ENCODE peak calls at places on chromosomes 16 and 17, in five cellular contexts. One of them, this sample, is unnamed.
A peak's percentile ranks its signal among the peaks of the same experiment; 100 is the strongest.

GRCh38 chr16:53974484-53975115 is 270.6 kb downstream of the FTO start:
- DNase-seq in upper lobe of left lung: no peak
- DNase-seq in A549: no peak
- DNase-seq in H1: no peak
- DNase-seq in tibial nerve: no peak
- DNase-seq in this sample: no peak

GRCh38 chr16:997440-998051 is 16.0 kb downstream of the SOX8 start:
- DNase-seq in upper lobe of left lung: peak; percentile 83
- DNase-seq in A549: peak; percentile 49
- DNase-seq in H1: peak; percentile 33
- DNase-seq in tibial nerve: no peak
- DNase-seq in this sample: no peak

GRCh38 chr17:1108810-1109605 is 70.8 kb downstream of the ABR start:
- DNase-seq in upper lobe of left lung: peak; percentile 94
- DNase-seq in A549: peak; percentile 66
- DNase-seq in H1: no peak
- DNase-seq in tibial nerve: no peak
- DNase-seq in this sample: no peak

GRCh38 chr16:50609049-50609832 is 61.0 kb downstream of the NKD1 start:
- DNase-seq in upper lobe of left lung: no peak
- DNase-seq in A549: no peak
- DNase-seq in H1: no peak
- DNase-seq in tibial nerve: no peak
- DNase-seq in this sample: no peak

GRCh38 chr17:43372273-43372911 is 26.4 kb upstream of the ARL4D start:
- DNase-seq in upper lobe of left lung: no peak
- DNase-seq in A549: no peak
- DNase-seq in H1: no peak
- DNase-seq in tibial nerve: no peak
- DNase-seq in this sample: no peak

GRCh38 chr17:44904001-44904984 is 5.0 kb upstream of the EFTUD2 start:
- DNase-seq in upper lobe of left lung: no peak
- DNase-seq in A549: no peak
- DNase-seq in H1: no peak
- DNase-seq in tibial nerve: no peak
- DNase-seq in this sample: no peak

GRCh38 chr17:81189670-81190530 is 23.9 kb upstream of the AATK start:
- DNase-seq in upper lobe of left lung: peak; percentile 77
- DNase-seq in A549: peak; percentile 46
- DNase-seq in H1: no peak
- DNase-seq in tibial nerve: no peak
- DNase-seq in this sample: no peak

GRCh38 chr17:39212200-39212810 is 12.2 kb downstream of the RPL19 start:
- DNase-seq in upper lobe of left lung: no peak
- DNase-seq in A549: no peak
- DNase-seq in H1: no peak
- DNase-seq in tibial nerve: no peak
- DNase-seq in this sample: no peak

GRCh38 chr16:83967838-83968482 is at the start of gene NECAB2:
- DNase-seq in upper lobe of left lung: peak; percentile 93
- DNase-seq in A549: no peak
- DNase-seq in H1: no peak
- DNase-seq in tibial nerve: no peak
- DNase-seq in this sample: no peak

GRCh38 chr16:87552772-87553171 is 49.5 kb upstream of the JPH3 start:
- DNase-seq in upper lobe of left lung: no peak
- DNase-seq in A549: no peak
- DNase-seq in H1: no peak
- DNase-seq in tibial nerve: no peak
- DNase-seq in this sample: no peak

GRCh38 chr16:69477546-69477945 is 53.1 kb downstream of the CYB5B start:
- DNase-seq in upper lobe of left lung: no peak
- DNase-seq in A549: no peak
- DNase-seq in H1: no peak
- DNase-seq in tibial nerve: no peak
- DNase-seq in this sample: no peak

GRCh38 chr16:56609463-56609921 is 1.1 kb downstream of the MT2A start:
- DNase-seq in upper lobe of left lung: no peak
- DNase-seq in A549: peak; percentile 53
- DNase-seq in H1: no peak
- DNase-seq in tibial nerve: peak; percentile 61
- DNase-seq in this sample: peak; percentile 30

GRCh38 chr16:88387941-88388627 is 5.3 kb downstream of the ZNF469 start:
- DNase-seq in upper lobe of left lung: peak; percentile 88
- DNase-seq in A549: peak; percentile 87
- DNase-seq in H1: no peak
- DNase-seq in tibial nerve: no peak
- DNase-seq in this sample: no peak

GRCh38 chr16:77169650-77170236 is 21.2 kb upstream of the MON1B start:
- DNase-seq in upper lobe of left lung: no peak
- DNase-seq in A549: peak; percentile 61
- DNase-seq in H1: peak; percentile 17
- DNase-seq in tibial nerve: no peak
- DNase-seq in this sample: no peak

GRCh38 chr17:2435181-2435741 is 34.4 kb upstream of the MNT start:
- DNase-seq in upper lobe of left lung: no peak
- DNase-seq in A549: no peak
- DNase-seq in H1: no peak
- DNase-seq in tibial nerve: no peak
- DNase-seq in this sample: no peak

GRCh38 chr17:21001111-21001812 is 41.5 kb downstream of the USP22 start:
- DNase-seq in upper lobe of left lung: no peak
- DNase-seq in A549: no peak
- DNase-seq in H1: no peak
- DNase-seq in tibial nerve: no peak
- DNase-seq in this sample: no peak

GRCh38 chr16:80344570-80344969 is 196.2 kb upstream of the DYNLRB2 start:
- DNase-seq in upper lobe of left lung: no peak
- DNase-seq in A549: no peak
- DNase-seq in H1: no peak
- DNase-seq in tibial nerve: no peak
- DNase-seq in this sample: no peak

GRCh38 chr17:78130439-78131101 is at the start of gene TMC8:
- DNase-seq in upper lobe of left lung: peak; percentile 73
- DNase-seq in A549: no peak
- DNase-seq in H1: no peak
- DNase-seq in tibial nerve: no peak
- DNase-seq in this sample: no peak

GRCh38 chr17:40432864-40433528 is 10.3 kb upstream of the IGFBP4 start:
- DNase-seq in upper lobe of left lung: no peak
- DNase-seq in A549: no peak
- DNase-seq in H1: no peak
- DNase-seq in tibial nerve: no peak
- DNase-seq in this sample: no peak

GRCh38 chr16:56202036-56202435 is 10.7 kb downstream of the GNAO1 start:
- DNase-seq in upper lobe of left lung: no peak
- DNase-seq in A549: no peak
- DNase-seq in H1: no peak
- DNase-seq in tibial nerve: no peak
- DNase-seq in this sample: no peak

GRCh38 chr17:4329838-4330237 is 36.6 kb downstream of the UBE2G1 start:
- DNase-seq in upper lobe of left lung: no peak
- DNase-seq in A549: peak; percentile 88
- DNase-seq in H1: no peak
- DNase-seq in tibial nerve: no peak
- DNase-seq in this sample: no peak

GRCh38 chr16:8735574-8735973 is 61.2 kb downstream of the ABAT start:
- DNase-seq in upper lobe of left lung: peak; percentile 40
- DNase-seq in A549: no peak
- DNase-seq in H1: no peak
- DNase-seq in tibial nerve: no peak
- DNase-seq in this sample: no peak

GRCh38 chr17:5592382-5592781 is 8.1 kb upstream of the NLRP1 start:
- DNase-seq in upper lobe of left lung: no peak
- DNase-seq in A549: peak; percentile 53
- DNase-seq in H1: no peak
- DNase-seq in tibial nerve: no peak
- DNase-seq in this sample: no peak

GRCh38 chr16:77402118-77402517 is 32.7 kb downstream of the ADAMTS18 start:
- DNase-seq in upper lobe of left lung: no peak
- DNase-seq in A549: no peak
- DNase-seq in H1: no peak
- DNase-seq in tibial nerve: no peak
- DNase-seq in this sample: no peak

GRCh38 chr17:47192549-47192948 is 3.5 kb upstream of the CDC27 start:
- DNase-seq in upper lobe of left lung: no peak
- DNase-seq in A549: no peak
- DNase-seq in H1: no peak
- DNase-seq in tibial nerve: no peak
- DNase-seq in this sample: no peak

GRCh38 chr16:53809088-53809951 is 105.4 kb downstream of the FTO start:
- DNase-seq in upper lobe of left lung: no peak
- DNase-seq in A549: no peak
- DNase-seq in H1: no peak
- DNase-seq in tibial nerve: no peak
- DNase-seq in this sample: no peak

GRCh38 chr16:20801278-20801677 is 5.0 kb downstream of the ERI2 start:
- DNase-seq in upper lobe of left lung: no peak
- DNase-seq in A549: no peak
- DNase-seq in H1: no peak
- DNase-seq in tibial nerve: no peak
- DNase-seq in this sample: no peak

GRCh38 chr16:20803561-20804214 is 2.6 kb downstream of the ERI2 start:
- DNase-seq in upper lobe of left lung: no peak
- DNase-seq in A549: no peak
- DNase-seq in H1: no peak
- DNase-seq in tibial nerve: no peak
- DNase-seq in this sample: no peak

GRCh38 chr16:20803192-20803560 is 3.1 kb downstream of the ERI2 start:
- DNase-seq in upper lobe of left lung: no peak
- DNase-seq in A549: no peak
- DNase-seq in H1: no peak
- DNase-seq in tibial nerve: no peak
- DNase-seq in this sample: no peak

GRCh38 chr16:20799599-20799998 is 6.7 kb downstream of the ERI2 start:
- DNase-seq in upper lobe of left lung: no peak
- DNase-seq in A549: no peak
- DNase-seq in H1: no peak
- DNase-seq in tibial nerve: no peak
- DNase-seq in this sample: no peak

GRCh38 chr16:20798364-20798763 is 7.9 kb downstream of the ERI2 start:
- DNase-seq in upper lobe of left lung: no peak
- DNase-seq in A549: no peak
- DNase-seq in H1: no peak
- DNase-seq in tibial nerve: no peak
- DNase-seq in this sample: no peak
- H3K4me3 ChIP-seq in upper lobe of left lung: no peak overlapping the region
- H3K4me3 ChIP-seq in A549: no peak overlapping the region
- H3K4me3 ChIP-seq in H1: no peak overlapping the region
- H3K4me3 ChIP-seq in tibial nerve: no peak overlapping the region
- H3K4me3 ChIP-seq in this sample: no peak overlapping the region

GRCh38 chr16:58713742-58714141 is 20.4 kb downstream of the GOT2 start:
- DNase-seq in upper lobe of left lung: no peak
- DNase-seq in A549: no peak
- DNase-seq in H1: no peak
- DNase-seq in tibial nerve: no peak
- DNase-seq in this sample: no peak

DNA sequence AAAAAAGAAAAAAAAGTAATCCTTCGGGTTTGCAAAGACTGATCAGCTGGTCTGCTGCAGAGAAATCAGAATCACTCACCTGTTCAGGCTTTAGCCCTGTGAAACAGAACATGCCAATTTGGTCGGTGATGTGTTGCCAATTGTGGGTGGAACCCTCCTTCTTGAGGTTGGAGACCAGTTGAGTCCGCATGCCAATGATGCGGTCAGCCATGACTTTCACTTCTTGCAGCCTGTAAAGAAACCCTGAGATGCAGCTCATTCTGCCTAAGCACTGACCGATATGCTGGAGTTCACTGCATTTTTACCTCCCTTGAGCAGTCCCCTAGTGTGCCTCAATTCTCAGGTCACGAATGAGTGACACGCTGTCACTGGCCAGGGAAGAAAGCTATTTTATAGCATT is 24.8 kb upstream of the SLC38A7 start:
- DNase-seq in upper lobe of left lung: no peak
- DNase-seq in A549: no peak
- DNase-seq in H1: no peak
- DNase-seq in tibial nerve: no peak
- DNase-seq in this sample: no peak
- TF ChIP-seq POLR2A in upper lobe of left lung: no peak
- TF ChIP-seq POLR2A in A549: no peak
- TF ChIP-seq POLR2A in H1: no peak
- TF ChIP-seq POLR2A in tibial nerve: no peak
- TF ChIP-seq POLR2A in this sample: no peak

DNA sequence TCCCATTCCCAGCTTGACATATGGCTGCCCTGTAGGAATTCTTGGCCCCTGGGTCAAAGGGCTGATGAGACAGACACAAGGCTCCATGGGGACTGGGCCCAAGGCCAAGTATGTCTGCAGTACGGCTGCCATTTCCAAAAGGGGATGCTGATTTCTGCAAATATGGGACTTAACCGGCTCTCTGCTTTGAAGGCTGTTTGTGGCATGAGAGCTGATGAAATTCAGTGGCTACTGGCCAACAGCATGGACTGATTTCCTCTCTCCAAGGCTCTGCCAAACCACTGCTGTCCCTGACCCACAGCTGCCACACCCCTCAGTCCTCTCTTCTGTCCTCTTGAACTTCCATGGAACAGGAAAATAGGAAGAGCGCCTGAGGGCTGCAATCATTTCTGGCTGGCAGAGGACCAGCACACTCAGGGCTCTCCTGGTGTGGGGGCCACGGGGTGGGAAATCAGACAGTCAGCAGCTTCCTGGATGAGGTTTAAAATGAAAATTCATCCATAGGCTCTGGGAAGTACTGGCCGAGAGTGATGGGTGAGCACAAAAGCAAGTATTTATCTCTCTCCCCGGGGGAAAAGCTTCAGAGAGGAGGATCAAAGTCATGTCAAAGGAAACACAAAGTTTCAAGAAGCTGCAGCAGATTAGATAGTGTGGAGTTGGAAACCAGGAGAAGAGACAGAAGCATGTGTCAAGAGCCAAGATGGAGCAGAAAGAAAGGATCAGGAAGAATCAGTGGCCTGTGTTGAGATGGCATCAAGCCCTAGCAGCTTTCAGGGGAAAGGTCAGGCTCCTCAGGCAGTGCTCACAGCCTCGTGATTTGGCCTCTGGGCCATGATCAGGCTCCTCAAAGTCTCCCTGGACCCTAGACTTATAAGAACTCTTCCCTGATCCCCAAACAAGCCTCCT is 64.1 kb upstream of the SREBF1 start:
- DNase-seq in upper lobe of left lung: no peak
- DNase-seq in A549: peak; percentile 85
- DNase-seq in H1: no peak
- DNase-seq in tibial nerve: peak; percentile 85
- DNase-seq in this sample: no peak
- H3K4me3 ChIP-seq in upper lobe of left lung: no peak overlapping the region
- H3K4me3 ChIP-seq in A549: no peak overlapping the region
- H3K4me3 ChIP-seq in H1: no peak overlapping the region
- H3K4me3 ChIP-seq in tibial nerve: no peak overlapping the region
- H3K4me3 ChIP-seq in this sample: no peak overlapping the region

DNA sequence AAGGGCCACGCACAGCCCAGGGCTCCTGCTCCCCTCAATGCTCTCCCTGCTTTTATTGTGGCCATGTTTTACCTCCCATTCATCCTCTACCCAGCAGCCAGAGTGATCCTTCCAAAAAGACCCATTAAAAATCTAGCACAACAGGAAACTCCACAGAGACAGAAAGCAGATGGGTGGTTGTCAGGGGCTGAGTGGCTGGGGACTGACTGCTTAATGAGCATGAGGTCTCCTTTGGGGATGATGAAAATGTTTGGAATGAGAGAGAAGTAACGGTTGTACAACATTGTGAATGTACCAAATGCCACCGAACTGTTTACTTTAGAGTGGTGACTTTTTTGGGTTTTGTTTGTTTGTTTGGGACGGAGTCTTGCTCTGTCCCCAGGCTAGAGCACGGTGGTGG is 107.4 kb downstream of the GAS7 start:
- DNase-seq in upper lobe of left lung: no peak
- DNase-seq in A549: no peak
- DNase-seq in H1: no peak
- DNase-seq in tibial nerve: no peak
- DNase-seq in this sample: no peak
- TF ChIP-seq POLR2A in upper lobe of left lung: no peak
- TF ChIP-seq POLR2A in A549: no peak
- TF ChIP-seq POLR2A in H1: no peak
- TF ChIP-seq POLR2A in tibial nerve: no peak
- TF ChIP-seq POLR2A in this sample: no peak

This sample was measured in esophagus squamous epithelium.